ENCODE peak calls at places on chromosome 13, in five cellular contexts. One of them, this sample, is unnamed.

GRCh38 chr13:94073006-94073744 is 406.3 kb downstream of the DCT start:
- DNase-seq in CD8-positive, alpha-beta T cell: no peak
- DNase-seq in stomach: no peak
- DNase-seq in foreskin fibroblast: peak
- DNase-seq in heart left ventricle: no peak
- DNase-seq in this sample: peak

GRCh38 chr13:97468331-97468730 is 34.4 kb downstream of the RAP2A start:
- DNase-seq in CD8-positive, alpha-beta T cell: no peak
- DNase-seq in stomach: no peak
- DNase-seq in foreskin fibroblast: no peak
- DNase-seq in heart left ventricle: no peak
- DNase-seq in this sample: peak

GRCh38 chr13:40576369-40576768 is 90.1 kb downstream of the FOXO1 start:
- DNase-seq in CD8-positive, alpha-beta T cell: no peak
- DNase-seq in stomach: no peak
- DNase-seq in foreskin fibroblast: no peak
- DNase-seq in heart left ventricle: no peak
- DNase-seq in this sample: no peak

GRCh38 chr13:95073826-95074345 is 227.4 kb downstream of the ABCC4 start:
- DNase-seq in CD8-positive, alpha-beta T cell: no peak
- DNase-seq in stomach: no peak
- DNase-seq in foreskin fibroblast: peak
- DNase-seq in heart left ventricle: no peak
- DNase-seq in this sample: no peak

GRCh38 chr13:19794552-19795143 is 11.9 kb upstream of the PSPC1 start:
- DNase-seq in CD8-positive, alpha-beta T cell: no peak
- DNase-seq in stomach: no peak
- DNase-seq in foreskin fibroblast: no peak
- DNase-seq in heart left ventricle: no peak
- DNase-seq in this sample: no peak

GRCh38 chr13:103282571-103283450 is 216.6 kb upstream of the SLC10A2 start:
- DNase-seq in CD8-positive, alpha-beta T cell: no peak
- DNase-seq in stomach: no peak
- DNase-seq in foreskin fibroblast: no peak
- DNase-seq in heart left ventricle: no peak
- DNase-seq in this sample: peak

GRCh38 chr13:23724196-23724970 is 154.2 kb downstream of the TNFRSF19 start:
- DNase-seq in CD8-positive, alpha-beta T cell: no peak
- DNase-seq in stomach: no peak
- DNase-seq in foreskin fibroblast: peak
- DNase-seq in heart left ventricle: no peak
- DNase-seq in this sample: no peak

GRCh38 chr13:62910541-62910940 is 1494.9 kb upstream of the PCDH20 start:
- DNase-seq in CD8-positive, alpha-beta T cell: no peak
- DNase-seq in stomach: no peak
- DNase-seq in foreskin fibroblast: no peak
- DNase-seq in heart left ventricle: no peak
- DNase-seq in this sample: no peak

GRCh38 chr13:108597943-108598342 is 31.5 kb upstream of the MYO16 start:
- DNase-seq in CD8-positive, alpha-beta T cell: no peak
- DNase-seq in stomach: no peak
- DNase-seq in foreskin fibroblast: no peak
- DNase-seq in heart left ventricle: no peak
- DNase-seq in this sample: peak

GRCh38 chr13:31674056-31674455 is 65.3 kb upstream of the RXFP2 start:
- DNase-seq in CD8-positive, alpha-beta T cell: no peak
- DNase-seq in stomach: no peak
- DNase-seq in foreskin fibroblast: peak
- DNase-seq in heart left ventricle: no peak
- DNase-seq in this sample: peak

GRCh38 chr13:40189426-40189825 is 477.0 kb downstream of the FOXO1 start:
- DNase-seq in CD8-positive, alpha-beta T cell: no peak
- DNase-seq in stomach: no peak
- DNase-seq in foreskin fibroblast: no peak
- DNase-seq in heart left ventricle: no peak
- DNase-seq in this sample: no peak

GRCh38 chr13:44576396-44577235 is 486 bp upstream of the TSC22D1 start:
- DNase-seq in CD8-positive, alpha-beta T cell: no peak
- DNase-seq in stomach: peak
- DNase-seq in foreskin fibroblast: no peak
- DNase-seq in heart left ventricle: peak
- DNase-seq in this sample: no peak

GRCh38 chr13:23378009-23378632 is 55.4 kb downstream of the SACS start:
- DNase-seq in CD8-positive, alpha-beta T cell: no peak
- DNase-seq in stomach: no peak
- DNase-seq in foreskin fibroblast: peak
- DNase-seq in heart left ventricle: no peak
- DNase-seq in this sample: peak

GRCh38 chr13:29459818-29460335 is 135.6 kb downstream of the SLC7A1 start:
- DNase-seq in CD8-positive, alpha-beta T cell: no peak
- DNase-seq in stomach: no peak
- DNase-seq in foreskin fibroblast: no peak
- DNase-seq in heart left ventricle: no peak
- DNase-seq in this sample: no peak

GRCh38 chr13:103835052-103835451 is 768.8 kb upstream of the SLC10A2 start:
- DNase-seq in CD8-positive, alpha-beta T cell: no peak
- DNase-seq in stomach: no peak
- DNase-seq in foreskin fibroblast: no peak
- DNase-seq in heart left ventricle: no peak
- DNase-seq in this sample: no peak

GRCh38 chr13:63542704-63543215 is 2127.1 kb upstream of the PCDH20 start:
- DNase-seq in CD8-positive, alpha-beta T cell: no peak
- DNase-seq in stomach: no peak
- DNase-seq in foreskin fibroblast: no peak
- DNase-seq in heart left ventricle: no peak
- DNase-seq in this sample: no peak

DNA sequence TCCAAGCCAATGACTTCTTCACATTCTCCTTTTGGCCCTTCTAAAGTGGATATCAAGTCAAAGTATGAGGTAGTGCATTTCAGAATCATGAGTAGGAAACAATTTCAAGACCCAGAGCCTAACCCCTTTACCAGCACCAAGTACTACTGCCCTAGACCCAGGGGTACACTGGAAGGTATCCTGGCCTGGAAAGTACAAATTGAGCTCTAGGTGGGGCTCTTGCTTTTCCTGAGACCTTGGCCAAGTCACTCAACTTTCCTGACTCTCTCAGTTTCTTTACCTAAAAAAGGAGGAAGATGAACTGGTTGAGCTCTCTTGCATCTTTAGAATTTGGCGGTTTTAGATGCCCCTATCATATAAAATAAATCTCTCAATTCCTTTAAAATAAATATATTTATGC is 204.7 kb downstream of the FGF14 start:
- DNase-seq in CD8-positive, alpha-beta T cell: no peak
- DNase-seq in stomach: no peak
- DNase-seq in foreskin fibroblast: peak
- DNase-seq in heart left ventricle: no peak
- DNase-seq in this sample: peak
- TF ChIP-seq CTCF in CD8-positive, alpha-beta T cell: no peak
- TF ChIP-seq CTCF in stomach: no peak
- TF ChIP-seq CTCF in foreskin fibroblast: peak
- TF ChIP-seq CTCF in heart left ventricle: peak
- TF ChIP-seq CTCF in this sample: peak

GRCh38 chr13:78601124-78601885 is 2.0 kb downstream of the POU4F1 start:
- DNase-seq in CD8-positive, alpha-beta T cell: no peak
- DNase-seq in stomach: no peak
- DNase-seq in foreskin fibroblast: peak
- DNase-seq in heart left ventricle: no peak
- DNase-seq in this sample: no peak
- H3K4me3 ChIP-seq in CD8-positive, alpha-beta T cell: peak
- H3K4me3 ChIP-seq in stomach: peak
- H3K4me3 ChIP-seq in foreskin fibroblast: no peak
- H3K4me3 ChIP-seq in heart left ventricle: no peak
- H3K4me3 ChIP-seq in this sample: no peak

GRCh38 chr13:112392719-112393118 is 16.6 kb downstream of the SPACA7 start:
- DNase-seq in CD8-positive, alpha-beta T cell: no peak
- DNase-seq in stomach: no peak
- DNase-seq in foreskin fibroblast: no peak
- DNase-seq in heart left ventricle: no peak
- DNase-seq in this sample: no peak
- TF ChIP-seq CTCF in CD8-positive, alpha-beta T cell: no peak
- TF ChIP-seq CTCF in stomach: no peak
- TF ChIP-seq CTCF in foreskin fibroblast: no peak
- TF ChIP-seq CTCF in heart left ventricle: no peak
- TF ChIP-seq CTCF in this sample: no peak

GRCh38 chr13:105820415-105820814 is 715.0 kb downstream of the EFNB2 start:
- DNase-seq in CD8-positive, alpha-beta T cell: no peak
- DNase-seq in stomach: no peak
- DNase-seq in foreskin fibroblast: no peak
- DNase-seq in heart left ventricle: no peak
- DNase-seq in this sample: no peak

GRCh38 chr13:105827074-105827473 is 708.4 kb downstream of the EFNB2 start:
- DNase-seq in CD8-positive, alpha-beta T cell: no peak
- DNase-seq in stomach: no peak
- DNase-seq in foreskin fibroblast: no peak
- DNase-seq in heart left ventricle: no peak
- DNase-seq in this sample: no peak

GRCh38 chr13:105821337-105821736 is 714.1 kb downstream of the EFNB2 start:
- DNase-seq in CD8-positive, alpha-beta T cell: no peak
- DNase-seq in stomach: no peak
- DNase-seq in foreskin fibroblast: no peak
- DNase-seq in heart left ventricle: no peak
- DNase-seq in this sample: no peak

GRCh38 chr13:105825071-105825470 is 710.4 kb downstream of the EFNB2 start:
- DNase-seq in CD8-positive, alpha-beta T cell: no peak
- DNase-seq in stomach: no peak
- DNase-seq in foreskin fibroblast: no peak
- DNase-seq in heart left ventricle: no peak
- DNase-seq in this sample: no peak
- H3K4me3 ChIP-seq in CD8-positive, alpha-beta T cell: no peak
- H3K4me3 ChIP-seq in stomach: no peak
- H3K4me3 ChIP-seq in foreskin fibroblast: no peak
- H3K4me3 ChIP-seq in heart left ventricle: no peak
- H3K4me3 ChIP-seq in this sample: no peak

DNA sequence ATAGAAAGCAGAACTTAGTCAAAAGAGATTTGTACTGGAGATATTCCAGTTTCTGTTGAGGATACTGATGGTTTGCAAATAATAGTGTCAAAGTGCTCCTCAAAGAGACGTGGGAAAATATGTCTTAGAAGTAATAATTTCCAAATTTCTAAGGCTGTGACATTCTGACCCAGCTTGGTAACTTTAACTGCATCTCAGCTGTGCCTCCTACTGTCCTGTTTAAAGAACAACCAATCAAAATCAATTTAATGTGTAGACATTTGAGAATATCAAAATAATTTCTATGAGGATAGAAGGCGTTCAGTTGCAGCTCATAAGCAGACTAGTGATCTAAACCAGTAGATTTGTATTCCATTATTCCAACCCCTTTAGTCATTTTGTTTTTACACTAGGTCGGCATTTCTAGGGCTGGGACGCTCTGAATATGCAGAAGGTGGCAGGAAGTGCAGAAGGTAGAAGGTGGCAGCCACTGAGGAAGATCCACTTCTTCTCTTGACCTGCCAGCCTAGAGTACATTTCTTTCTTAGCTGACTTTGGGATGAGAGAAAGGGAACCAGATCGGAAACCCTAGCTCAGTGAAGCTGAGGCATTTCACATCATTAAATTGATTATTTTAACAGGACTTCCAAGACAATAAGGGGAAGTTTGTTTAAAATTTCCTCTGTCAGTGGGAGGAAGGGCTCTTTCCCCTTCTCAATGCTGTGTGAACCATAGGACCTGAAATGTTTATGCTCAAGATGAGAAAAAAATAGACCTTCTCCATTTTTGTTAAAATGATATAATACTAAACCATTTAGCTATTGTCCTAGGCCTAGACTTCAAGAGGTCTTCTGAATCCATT is 67.5 kb downstream of the COL4A1 start:
- DNase-seq in CD8-positive, alpha-beta T cell: no peak
- DNase-seq in stomach: no peak
- DNase-seq in foreskin fibroblast: no peak
- DNase-seq in heart left ventricle: no peak
- DNase-seq in this sample: peak
- TF ChIP-seq CTCF in CD8-positive, alpha-beta T cell: no peak
- TF ChIP-seq CTCF in stomach: no peak
- TF ChIP-seq CTCF in foreskin fibroblast: no peak
- TF ChIP-seq CTCF in heart left ventricle: no peak
- TF ChIP-seq CTCF in this sample: peak

DNA sequence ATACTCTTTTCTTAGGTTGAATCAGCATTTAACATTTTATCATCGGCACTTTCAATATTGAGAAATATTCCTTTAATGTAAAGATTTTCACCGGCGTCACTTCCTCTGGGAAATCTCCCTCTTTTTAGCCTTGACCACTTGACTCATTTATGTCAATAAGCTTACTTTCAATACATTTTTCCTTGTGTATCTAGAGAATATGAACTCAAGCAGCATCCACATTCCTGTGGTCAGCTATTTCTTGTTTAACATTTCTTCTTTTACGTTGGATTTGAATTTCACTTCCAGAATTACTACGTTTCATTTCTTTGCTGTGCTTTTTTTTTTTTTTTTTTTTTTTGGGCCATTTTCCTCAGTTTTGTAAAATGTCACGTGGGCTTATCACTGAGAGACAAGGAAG is 271.2 kb upstream of the HTR2A start:
- DNase-seq in CD8-positive, alpha-beta T cell: no peak
- DNase-seq in stomach: no peak
- DNase-seq in foreskin fibroblast: peak
- DNase-seq in heart left ventricle: no peak
- DNase-seq in this sample: peak
- H3K4me3 ChIP-seq in CD8-positive, alpha-beta T cell: no peak
- H3K4me3 ChIP-seq in stomach: no peak
- H3K4me3 ChIP-seq in foreskin fibroblast: no peak
- H3K4me3 ChIP-seq in heart left ventricle: no peak
- H3K4me3 ChIP-seq in this sample: peak

This sample was measured in choroid plexus epithelial cell.